ENCODE peak calls at places on chromosomes 7 and 10, in six cellular contexts. One of them, this sample, is unnamed.

GRCh38 chr7:16589895-16590294 is 55.7 kb downstream of the ANKMY2 start:
- DNase-seq in EL: no peak
- DNase-seq in fibroblast of lung: no peak
- DNase-seq in activated T-cell treated with anti-CD3 and anti-CD28 coated beads for 24 hours: no peak
- DNase-seq in stimulated activated naive B cell treated with anti-CD40 and anti-IgM and Interleukin-4, amounts not matched to agents 10 μg/mL and 1 μg/mL and 100 μg/mL, for 72 hours: no peak
- DNase-seq in aorta: no peak
- DNase-seq in this sample: no peak

GRCh38 chr10:72011976-72012512 is 47.8 kb downstream of the CHST3 start:
- DNase-seq in EL: no peak
- DNase-seq in fibroblast of lung: no peak
- DNase-seq in activated T-cell treated with anti-CD3 and anti-CD28 coated beads for 24 hours: no peak
- DNase-seq in stimulated activated naive B cell treated with anti-CD40 and anti-IgM and Interleukin-4, amounts not matched to agents 10 μg/mL and 1 μg/mL and 100 μg/mL, for 72 hours: no peak
- DNase-seq in aorta: no peak
- DNase-seq in this sample: no peak

GRCh38 chr10:49512121-49512809 is 26.7 kb downstream of the ERCC6 start:
- DNase-seq in EL: peak; percentile 33
- DNase-seq in fibroblast of lung: peak; percentile 54
- DNase-seq in activated T-cell treated with anti-CD3 and anti-CD28 coated beads for 24 hours: no peak
- DNase-seq in stimulated activated naive B cell treated with anti-CD40 and anti-IgM and Interleukin-4, amounts not matched to agents 10 μg/mL and 1 μg/mL and 100 μg/mL, for 72 hours: no peak
- DNase-seq in aorta: no peak
- DNase-seq in this sample: peak; percentile 54

GRCh38 chr10:119205926-119206602 is 1.3 kb upstream of the GRK5 start:
- DNase-seq in EL: peak; percentile 50
- DNase-seq in fibroblast of lung: no peak
- DNase-seq in activated T-cell treated with anti-CD3 and anti-CD28 coated beads for 24 hours: no peak
- DNase-seq in stimulated activated naive B cell treated with anti-CD40 and anti-IgM and Interleukin-4, amounts not matched to agents 10 μg/mL and 1 μg/mL and 100 μg/mL, for 72 hours: peak; percentile 39
- DNase-seq in aorta: peak; percentile 36
- DNase-seq in this sample: no peak

GRCh38 chr10:92848441-92849233 is at the start of gene EXOC6:
- DNase-seq in EL: peak; percentile 81
- DNase-seq in fibroblast of lung: peak; percentile 72
- DNase-seq in activated T-cell treated with anti-CD3 and anti-CD28 coated beads for 24 hours: peak; percentile 73
- DNase-seq in stimulated activated naive B cell treated with anti-CD40 and anti-IgM and Interleukin-4, amounts not matched to agents 10 μg/mL and 1 μg/mL and 100 μg/mL, for 72 hours: peak; percentile 82
- DNase-seq in aorta: peak; percentile 94
- DNase-seq in this sample: peak; percentile 81

GRCh38 chr7:8908889-8909288 is 475.5 kb downstream of the NXPH1 start:
- DNase-seq in EL: no peak
- DNase-seq in fibroblast of lung: no peak
- DNase-seq in activated T-cell treated with anti-CD3 and anti-CD28 coated beads for 24 hours: no peak
- DNase-seq in stimulated activated naive B cell treated with anti-CD40 and anti-IgM and Interleukin-4, amounts not matched to agents 10 μg/mL and 1 μg/mL and 100 μg/mL, for 72 hours: no peak
- DNase-seq in aorta: no peak
- DNase-seq in this sample: no peak

GRCh38 chr7:111789880-111790279 is 227.6 kb upstream of the IMMP2L start:
- DNase-seq in EL: peak; percentile 6
- DNase-seq in fibroblast of lung: no peak
- DNase-seq in activated T-cell treated with anti-CD3 and anti-CD28 coated beads for 24 hours: no peak
- DNase-seq in stimulated activated naive B cell treated with anti-CD40 and anti-IgM and Interleukin-4, amounts not matched to agents 10 μg/mL and 1 μg/mL and 100 μg/mL, for 72 hours: no peak
- DNase-seq in aorta: no peak
- DNase-seq in this sample: no peak

GRCh38 chr7:47233996-47234395 is 347.9 kb downstream of the TNS3 start:
- DNase-seq in EL: no peak
- DNase-seq in fibroblast of lung: no peak
- DNase-seq in activated T-cell treated with anti-CD3 and anti-CD28 coated beads for 24 hours: no peak
- DNase-seq in stimulated activated naive B cell treated with anti-CD40 and anti-IgM and Interleukin-4, amounts not matched to agents 10 μg/mL and 1 μg/mL and 100 μg/mL, for 72 hours: no peak
- DNase-seq in aorta: no peak
- DNase-seq in this sample: no peak

GRCh38 chr7:113891828-113892227 is 27.0 kb downstream of the PPP1R3A start:
- DNase-seq in EL: peak; percentile 68
- DNase-seq in fibroblast of lung: peak; percentile 67
- DNase-seq in activated T-cell treated with anti-CD3 and anti-CD28 coated beads for 24 hours: no peak
- DNase-seq in stimulated activated naive B cell treated with anti-CD40 and anti-IgM and Interleukin-4, amounts not matched to agents 10 μg/mL and 1 μg/mL and 100 μg/mL, for 72 hours: no peak
- DNase-seq in aorta: no peak
- DNase-seq in this sample: no peak

This sample was measured in Jurkat, Clone E6-1.